ENCODE peak calls at places on chromosome 12, in four cellular contexts. One of them, this sample, is unnamed. For H3K27me3, the result is how much of the 10 kb centered on the place peaks cover.

GRCh38 chr12:6026998-6027397 is 81.9 kb upstream of the ANO2 start:
- DNase-seq in HepG2: no peak
- DNase-seq in dorsolateral prefrontal cortex: no peak
- DNase-seq in gastrocnemius medialis: no peak
- DNase-seq in this sample: no peak

GRCh38 chr12:93748672-93749403 is 71.7 kb downstream of the CRADD start:
- DNase-seq in HepG2: no peak
- DNase-seq in dorsolateral prefrontal cortex: no peak
- DNase-seq in gastrocnemius medialis: no peak
- DNase-seq in this sample: no peak

GRCh38 chr12:132686831-132687210 is 321 bp downstream of the POLE start:
- DNase-seq in HepG2: no peak
- DNase-seq in dorsolateral prefrontal cortex: no peak
- DNase-seq in gastrocnemius medialis: no peak
- DNase-seq in this sample: no peak

GRCh38 chr12:31362115-31362758 is 36.3 kb upstream of the SINHCAF start:
- DNase-seq in HepG2: peak
- DNase-seq in dorsolateral prefrontal cortex: no peak
- DNase-seq in gastrocnemius medialis: no peak
- DNase-seq in this sample: peak

GRCh38 chr12:79920421-79921238 is 14.3 kb downstream of the PPP1R12A start:
- DNase-seq in HepG2: no peak
- DNase-seq in dorsolateral prefrontal cortex: no peak
- DNase-seq in gastrocnemius medialis: no peak
- DNase-seq in this sample: no peak

GRCh38 chr12:9404469-9405260 is 196.5 kb upstream of the PZP start:
- DNase-seq in HepG2: no peak
- DNase-seq in dorsolateral prefrontal cortex: no peak
- DNase-seq in gastrocnemius medialis: no peak
- DNase-seq in this sample: peak

GRCh38 chr12:85466906-85467305 is 186.9 kb downstream of the ALX1 start:
- DNase-seq in HepG2: no peak
- DNase-seq in dorsolateral prefrontal cortex: no peak
- DNase-seq in gastrocnemius medialis: no peak
- DNase-seq in this sample: no peak

GRCh38 chr12:93518725-93519124 is 51.4 kb downstream of the MRPL42 start:
- DNase-seq in HepG2: no peak
- DNase-seq in dorsolateral prefrontal cortex: no peak
- DNase-seq in gastrocnemius medialis: no peak
- DNase-seq in this sample: no peak

GRCh38 chr12:58247633-58248032 is 306.3 kb downstream of the ATP23 start:
- DNase-seq in HepG2: no peak
- DNase-seq in dorsolateral prefrontal cortex: no peak
- DNase-seq in gastrocnemius medialis: no peak
- DNase-seq in this sample: peak

GRCh38 chr12:74415633-74416032 is 122.0 kb upstream of the ATXN7L3B start:
- DNase-seq in HepG2: peak
- DNase-seq in dorsolateral prefrontal cortex: no peak
- DNase-seq in gastrocnemius medialis: no peak
- DNase-seq in this sample: no peak

GRCh38 chr12:77796775-77797174 is 33.9 kb upstream of the NAV3 start:
- DNase-seq in HepG2: no peak
- DNase-seq in dorsolateral prefrontal cortex: no peak
- DNase-seq in gastrocnemius medialis: no peak
- DNase-seq in this sample: no peak

GRCh38 chr12:119988440-119988787 is 622 bp upstream of the BICDL1 start:
- DNase-seq in HepG2: no peak
- DNase-seq in dorsolateral prefrontal cortex: no peak
- DNase-seq in gastrocnemius medialis: no peak
- DNase-seq in this sample: no peak

GRCh38 chr12:91139981-91140659 is 28.8 kb upstream of the LUM start:
- DNase-seq in HepG2: no peak
- DNase-seq in dorsolateral prefrontal cortex: no peak
- DNase-seq in gastrocnemius medialis: no peak
- DNase-seq in this sample: no peak

GRCh38 chr12:2853626-2854025 is 3.2 kb downstream of the TEX52 start:
- DNase-seq in HepG2: peak
- DNase-seq in dorsolateral prefrontal cortex: peak
- DNase-seq in gastrocnemius medialis: peak
- DNase-seq in this sample: peak

GRCh38 chr12:108722992-108723766 is 8.1 kb downstream of the CORO1C start:
- DNase-seq in HepG2: no peak
- DNase-seq in dorsolateral prefrontal cortex: no peak
- DNase-seq in gastrocnemius medialis: no peak
- DNase-seq in this sample: no peak

GRCh38 chr12:78530065-78530765 is 334.4 kb upstream of the SYT1 start:
- DNase-seq in HepG2: no peak
- DNase-seq in dorsolateral prefrontal cortex: no peak
- DNase-seq in gastrocnemius medialis: no peak
- DNase-seq in this sample: no peak

GRCh38 chr12:119208626-119209061 is 29.9 kb downstream of the HSPB8 start:
- DNase-seq in HepG2: peak
- DNase-seq in dorsolateral prefrontal cortex: peak
- DNase-seq in gastrocnemius medialis: peak
- DNase-seq in this sample: no peak

GRCh38 chr12:120048258-120048657 is 59.2 kb downstream of the BICDL1 start:
- DNase-seq in HepG2: no peak
- DNase-seq in dorsolateral prefrontal cortex: no peak
- DNase-seq in gastrocnemius medialis: no peak
- DNase-seq in this sample: no peak

GRCh38 chr12:86137936-86138335 is 118.3 kb downstream of the MGAT4C start:
- DNase-seq in HepG2: no peak
- DNase-seq in dorsolateral prefrontal cortex: no peak
- DNase-seq in gastrocnemius medialis: no peak
- DNase-seq in this sample: no peak

GRCh38 chr12:107364875-107365518 is 271.6 kb upstream of the CRY1 start:
- DNase-seq in HepG2: peak
- DNase-seq in dorsolateral prefrontal cortex: no peak
- DNase-seq in gastrocnemius medialis: no peak
- DNase-seq in this sample: no peak

GRCh38 chr12:89756100-89756637 is 47.5 kb upstream of the ATP2B1 start:
- DNase-seq in HepG2: no peak
- DNase-seq in dorsolateral prefrontal cortex: no peak
- DNase-seq in gastrocnemius medialis: no peak
- DNase-seq in this sample: no peak

GRCh38 chr12:125861299-125862281 is 796.4 kb downstream of the AACS start:
- DNase-seq in HepG2: no peak
- DNase-seq in dorsolateral prefrontal cortex: no peak
- DNase-seq in gastrocnemius medialis: no peak
- DNase-seq in this sample: peak

GRCh38 chr12:4221157-4221556 is 52.4 kb upstream of the CCND2 start:
- DNase-seq in HepG2: no peak
- DNase-seq in dorsolateral prefrontal cortex: no peak
- DNase-seq in gastrocnemius medialis: no peak
- DNase-seq in this sample: no peak

GRCh38 chr12:48489012-48489411 is 6.7 kb downstream of the C12orf54 start:
- DNase-seq in HepG2: no peak
- DNase-seq in dorsolateral prefrontal cortex: no peak
- DNase-seq in gastrocnemius medialis: no peak
- DNase-seq in this sample: no peak

GRCh38 chr12:26091837-26092236 is 33.0 kb downstream of the BHLHE41 start:
- DNase-seq in HepG2: no peak
- DNase-seq in dorsolateral prefrontal cortex: no peak
- DNase-seq in gastrocnemius medialis: no peak
- DNase-seq in this sample: peak

GRCh38 chr12:109510196-109510595 is 32.8 kb downstream of the UBE3B start:
- DNase-seq in HepG2: no peak
- DNase-seq in dorsolateral prefrontal cortex: no peak
- DNase-seq in gastrocnemius medialis: no peak
- DNase-seq in this sample: no peak

GRCh38 chr12:27179399-27180214 is 64.5 kb upstream of the STK38L start:
- DNase-seq in HepG2: peak
- DNase-seq in dorsolateral prefrontal cortex: no peak
- DNase-seq in gastrocnemius medialis: no peak
- DNase-seq in this sample: no peak

GRCh38 chr12:27176765-27177164 is 67.3 kb upstream of the STK38L start:
- DNase-seq in HepG2: no peak
- DNase-seq in dorsolateral prefrontal cortex: no peak
- DNase-seq in gastrocnemius medialis: no peak
- DNase-seq in this sample: no peak

GRCh38 chr12:27178723-27179398 is 65.2 kb upstream of the STK38L start:
- DNase-seq in HepG2: no peak
- DNase-seq in dorsolateral prefrontal cortex: no peak
- DNase-seq in gastrocnemius medialis: no peak
- DNase-seq in this sample: no peak

GRCh38 chr12:27178251-27178650 is 65.8 kb upstream of the STK38L start:
- DNase-seq in HepG2: no peak
- DNase-seq in dorsolateral prefrontal cortex: no peak
- DNase-seq in gastrocnemius medialis: no peak
- DNase-seq in this sample: no peak

GRCh38 chr12:27177716-27178115 is 66.4 kb upstream of the STK38L start:
- DNase-seq in HepG2: no peak
- DNase-seq in dorsolateral prefrontal cortex: no peak
- DNase-seq in gastrocnemius medialis: no peak
- DNase-seq in this sample: no peak
- H3K27me3 ChIP-seq in HepG2: under half
- H3K27me3 ChIP-seq in dorsolateral prefrontal cortex: under half
- H3K27me3 ChIP-seq in gastrocnemius medialis: under half
- H3K27me3 ChIP-seq in this sample: under half

DNA sequence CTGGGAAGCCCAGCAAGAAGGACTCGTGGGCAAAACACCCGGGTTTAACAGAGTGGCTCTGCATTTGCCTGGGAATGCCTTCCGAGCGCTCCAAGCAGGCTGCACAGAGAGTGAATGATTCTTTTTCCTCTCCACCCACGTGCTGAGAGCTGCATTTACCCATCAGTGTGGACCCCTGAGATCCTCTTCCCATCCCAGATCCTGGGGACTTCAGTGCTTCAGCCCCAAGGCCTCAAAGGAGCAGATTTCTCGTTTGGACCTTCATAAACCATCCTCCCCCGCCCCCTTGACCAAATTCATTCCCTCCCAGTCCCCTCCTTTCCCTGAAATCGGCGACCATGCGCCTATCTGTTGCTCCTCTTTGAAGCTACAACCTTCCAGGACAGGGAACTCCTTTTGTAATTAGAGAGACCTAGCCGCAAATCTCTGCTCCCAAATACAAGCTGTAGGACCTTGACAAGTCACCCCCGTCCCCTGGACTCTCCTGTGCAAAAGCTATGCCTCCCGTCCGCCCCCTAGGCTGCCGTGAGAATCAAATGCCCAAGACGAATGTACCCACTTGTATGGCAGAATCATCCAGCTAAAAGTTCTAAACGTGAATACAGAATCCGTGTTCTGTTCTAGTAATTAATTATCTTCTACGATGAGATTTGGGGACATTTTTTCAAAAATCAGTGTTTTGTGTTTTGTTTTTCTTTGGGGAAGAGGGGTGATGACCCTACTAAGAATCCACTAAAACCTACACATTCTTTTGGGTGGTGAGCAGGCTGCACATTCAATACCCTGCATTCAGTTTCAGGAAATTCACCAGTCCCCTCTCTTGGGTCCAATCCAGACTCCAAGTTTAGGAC is 8.8 kb downstream of the TBX5 start:
- DNase-seq in HepG2: no peak
- DNase-seq in dorsolateral prefrontal cortex: no peak
- DNase-seq in gastrocnemius medialis: no peak
- DNase-seq in this sample: peak
- H3K27me3 ChIP-seq in HepG2: under half
- H3K27me3 ChIP-seq in dorsolateral prefrontal cortex: half or more
- H3K27me3 ChIP-seq in gastrocnemius medialis: half or more
- H3K27me3 ChIP-seq in this sample: half or more

GRCh38 chr12:69123311-69123710 is 116.1 kb upstream of the CPSF6 start:
- DNase-seq in HepG2: no peak
- DNase-seq in dorsolateral prefrontal cortex: no peak
- DNase-seq in gastrocnemius medialis: no peak
- DNase-seq in this sample: no peak
- H3K27me3 ChIP-seq in HepG2: under half
- H3K27me3 ChIP-seq in dorsolateral prefrontal cortex: under half
- H3K27me3 ChIP-seq in gastrocnemius medialis: under half
- H3K27me3 ChIP-seq in this sample: under half

DNA sequence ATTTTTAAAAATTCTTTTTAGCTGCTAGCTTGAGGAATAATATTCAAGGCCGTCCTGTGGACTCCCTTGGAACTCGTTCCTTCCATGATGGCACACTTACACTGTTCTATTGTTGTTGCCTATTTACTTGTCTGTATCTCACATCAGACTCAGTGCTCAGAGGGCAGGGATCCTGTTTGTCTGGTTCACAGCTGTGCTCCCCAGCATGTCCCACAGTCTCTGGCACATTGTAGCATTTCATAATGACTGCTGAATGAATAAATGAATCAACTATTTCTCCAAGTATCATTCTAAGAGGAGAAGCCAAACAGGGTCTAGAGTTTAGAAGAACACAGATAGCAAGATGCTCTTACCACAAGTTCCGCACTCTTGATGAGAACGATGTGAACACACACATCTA is 48.0 kb downstream of the NTN4 start:
- DNase-seq in HepG2: no peak
- DNase-seq in dorsolateral prefrontal cortex: peak
- DNase-seq in gastrocnemius medialis: no peak
- DNase-seq in this sample: no peak
- H3K27me3 ChIP-seq in HepG2: under half
- H3K27me3 ChIP-seq in dorsolateral prefrontal cortex: under half
- H3K27me3 ChIP-seq in gastrocnemius medialis: under half
- H3K27me3 ChIP-seq in this sample: under half

GRCh38 chr12:110933326-110933974 is 13.1 kb upstream of the MYL2 start:
- DNase-seq in HepG2: no peak
- DNase-seq in dorsolateral prefrontal cortex: no peak
- DNase-seq in gastrocnemius medialis: no peak
- DNase-seq in this sample: no peak
- H3K27me3 ChIP-seq in HepG2: under half
- H3K27me3 ChIP-seq in dorsolateral prefrontal cortex: under half
- H3K27me3 ChIP-seq in gastrocnemius medialis: under half
- H3K27me3 ChIP-seq in this sample: under half